ENCODE peak calls at places on chromosomes 3 and 15, in seven cellular contexts. J, A, V, T, B, U and C are unnamed samples.

GRCh38 chr3:632571-633170 is 436.1 kb downstream of the CHL1 start:
- DNase-seq in J (peak), A (peak), V (no peak), T (peak), B (peak), U (peak), C (peak)

GRCh38 chr3:76699846-76700245 is 340.1 kb upstream of the ROBO2 start:
- DNase-seq in J (no peak), A (no peak), V (no peak), T (no peak), B (no peak), U (no peak), C (no peak)

GRCh38 chr15:91524534-91524933 is 329.0 kb upstream of the SLCO3A1 start:
- DNase-seq in J (no peak), A (no peak), V (no peak), T (no peak), B (no peak), U (no peak), C (no peak)

GRCh38 chr3:13556937-13557336 is 8.0 kb downstream of the FBLN2 start:
- DNase-seq in J (no peak), A (no peak), V (no peak), T (no peak), B (no peak), U (no peak), C (no peak)

GRCh38 chr3:27166888-27167287 is 202.3 kb downstream of the NEK10 start:
- DNase-seq in J (no peak), A (no peak), V (no peak), T (peak), B (no peak), U (no peak), C (no peak)

GRCh38 chr3:16050641-16051467 is 123.6 kb upstream of the GALNT15 start:
- DNase-seq in J (no peak), A (no peak), V (no peak), T (no peak), B (no peak), U (no peak), C (no peak)

GRCh38 chr3:42501681-42502428 is 588 bp upstream of the VIPR1 start:
- DNase-seq in J (peak), A (no peak), V (no peak), T (peak), B (peak), U (peak), C (peak)

GRCh38 chr15:41583795-41584194 is 24.8 kb downstream of the TYRO3 start:
- DNase-seq in J (no peak), A (no peak), V (no peak), T (no peak), B (no peak), U (peak), C (no peak)

GRCh38 chr3:134242649-134243637 is 7.7 kb downstream of the RYK start:
- DNase-seq in J (no peak), A (peak), V (no peak), T (no peak), B (no peak), U (peak), C (peak)

GRCh38 chr3:152458725-152459515 is 190.2 kb downstream of the MBNL1 start:
- DNase-seq in J (no peak), A (no peak), V (no peak), T (no peak), B (no peak), U (no peak), C (no peak)

GRCh38 chr3:169945313-169945712 is 21.3 kb upstream of the SEC62 start:
- DNase-seq in J (peak), A (no peak), V (peak), T (no peak), B (no peak), U (no peak), C (no peak)

GRCh38 chr3:23219117-23219516 is 16.0 kb downstream of the UBE2E2 start:
- DNase-seq in J (no peak), A (no peak), V (no peak), T (no peak), B (no peak), U (no peak), C (no peak)

GRCh38 chr3:25376346-25376745 is 51.7 kb upstream of the RARB start:
- DNase-seq in J (no peak), A (no peak), V (no peak), T (no peak), B (no peak), U (no peak), C (no peak)

GRCh38 chr3:182913889-182914288 is 66.4 kb downstream of the DCUN1D1 start:
- DNase-seq in J (no peak), A (no peak), V (peak), T (no peak), B (no peak), U (no peak), C (no peak)

GRCh38 chr3:134874737-134875413 is 79.8 kb downstream of the EPHB1 start:
- DNase-seq in J (no peak), A (no peak), V (no peak), T (no peak), B (no peak), U (peak), C (no peak)

GRCh38 chr3:111473550-111473949 is 68.4 kb upstream of the CD96 start:
- DNase-seq in J (no peak), A (peak), V (no peak), T (no peak), B (peak), U (no peak), C (no peak)

GRCh38 chr3:177459397-177459796 is 262.1 kb upstream of the TBL1XR1 start:
- DNase-seq in J (no peak), A (no peak), V (no peak), T (no peak), B (no peak), U (no peak), C (no peak)

DNA sequence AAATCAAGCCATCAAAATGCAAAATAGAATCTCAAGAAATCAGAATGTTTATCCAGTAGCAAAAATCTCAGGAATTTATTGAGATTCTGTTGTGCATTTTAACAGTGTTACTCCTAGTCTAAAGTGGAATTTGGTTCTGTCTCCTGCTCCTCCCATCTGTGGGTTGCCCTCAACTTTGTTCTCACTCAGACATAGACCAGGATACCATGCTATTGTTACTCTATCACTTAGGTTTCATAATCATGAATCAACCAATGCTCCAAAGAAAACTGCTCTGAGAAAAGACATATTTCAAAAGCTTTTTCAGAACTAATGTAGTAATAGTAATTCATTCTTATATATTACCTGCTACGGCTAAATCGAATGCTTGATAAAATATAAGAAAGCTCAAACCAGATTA is 274.7 kb downstream of the RBMS3 start:
- DNase-seq in J (no peak), A (no peak), V (no peak), T (no peak), B (no peak), U (no peak), C (no peak)
- TF ChIP-seq JUND in J (no peak), A (no peak), V (no peak), T (no peak), B (no peak), U (no peak), C (no peak)

DNA sequence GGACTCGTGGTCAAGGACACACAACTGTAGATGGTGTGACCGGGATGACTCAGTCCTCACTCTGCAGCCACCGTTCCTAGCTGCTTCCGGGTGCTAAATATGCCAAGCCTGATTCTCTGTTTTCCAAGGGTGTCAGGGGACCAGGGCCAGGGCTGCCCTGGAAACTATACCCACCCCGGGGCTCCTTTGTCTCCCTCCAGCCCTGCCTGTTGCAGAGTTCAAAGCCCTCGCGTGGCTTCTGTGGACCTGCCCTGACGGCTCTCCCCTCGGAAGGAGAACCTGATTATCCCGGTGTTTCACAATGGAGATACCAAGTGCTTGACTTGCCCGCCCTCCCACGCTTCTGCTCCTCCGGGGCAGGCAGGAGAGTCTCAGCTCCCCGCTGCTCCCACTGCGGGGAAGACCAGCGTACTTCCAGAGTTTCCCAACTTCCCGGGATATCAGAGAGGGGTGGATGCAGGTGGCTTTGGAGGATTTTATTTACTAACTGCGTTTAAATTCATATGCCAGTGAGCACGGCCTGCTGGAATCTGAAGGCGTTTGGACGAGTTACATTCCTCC is 125.0 kb downstream of the ASB7 start:
- DNase-seq in J (no peak), A (no peak), V (no peak), T (peak), B (peak), U (no peak), C (no peak)
- TF ChIP-seq JUND in J (no peak), A (no peak), V (no peak), T (no peak), B (no peak), U (no peak), C (no peak)

GRCh38 chr3:46228259-46229222 is 13.7 kb upstream of the CCR3 start:
- DNase-seq in J (no peak), A (no peak), V (no peak), T (no peak), B (no peak), U (no peak), C (no peak)
- TF ChIP-seq JUND in J (peak), A (no peak), V (no peak), T (no peak), B (no peak), U (no peak), C (no peak)

GRCh38 chr15:39834256-39834655 is 51.6 kb upstream of the FSIP1 start:
- DNase-seq in J (no peak), A (no peak), V (no peak), T (no peak), B (no peak), U (no peak), C (no peak)
- TF ChIP-seq JUND in J (no peak), A (no peak), V (no peak), T (peak), B (no peak), U (no peak), C (no peak)

GRCh38 chr3:39106281-39107055 is 959 bp downstream of the GORASP1 start:
- DNase-seq in J (no peak), A (no peak), V (no peak), T (peak), B (no peak), U (no peak), C (no peak)
- TF ChIP-seq JUND in J (no peak), A (no peak), V (no peak), T (no peak), B (no peak), U (no peak), C (no peak)

DNA sequence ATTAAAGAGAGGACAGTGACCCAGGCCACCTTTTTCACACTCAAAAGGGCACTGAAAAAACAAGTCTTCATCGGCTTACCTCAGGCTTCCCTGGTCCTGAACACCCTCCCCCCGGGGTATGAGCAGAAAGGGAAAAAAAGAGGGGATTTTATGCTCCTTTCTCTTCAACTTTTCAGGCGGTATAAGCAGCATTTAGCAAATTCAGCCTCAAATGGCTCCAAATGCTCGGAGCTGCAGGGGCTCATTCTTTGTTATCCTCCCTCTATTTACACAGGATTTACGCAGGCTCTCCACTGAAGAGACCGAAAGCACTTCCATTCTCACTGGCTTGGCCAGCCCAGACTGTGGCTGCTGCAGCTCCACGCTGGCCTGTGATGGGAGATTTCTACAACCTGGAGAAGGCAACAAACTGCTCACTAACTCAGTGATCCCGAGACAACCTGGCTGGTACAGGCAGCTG is 54.5 kb downstream of the MEIS2 start:
- DNase-seq in J (no peak), A (no peak), V (no peak), T (no peak), B (peak), U (peak), C (no peak)
- TF ChIP-seq JUND in J (no peak), A (no peak), V (no peak), T (no peak), B (no peak), U (no peak), C (no peak)

GRCh38 chr3:136075816-136076215 is 110.3 kb downstream of the PPP2R3A start:
- DNase-seq in J (no peak), A (no peak), V (no peak), T (no peak), B (no peak), U (no peak), C (no peak)

GRCh38 chr3:136074546-136074945 is 109.0 kb downstream of the PPP2R3A start:
- DNase-seq in J (no peak), A (no peak), V (no peak), T (no peak), B (no peak), U (no peak), C (no peak)

GRCh38 chr3:136078421-136079364 is 113.2 kb downstream of the PPP2R3A start:
- DNase-seq in J (peak), A (no peak), V (no peak), T (peak), B (no peak), U (peak), C (peak)

GRCh38 chr3:136070953-136071949 is 105.7 kb downstream of the PPP2R3A start:
- DNase-seq in J (no peak), A (no peak), V (no peak), T (no peak), B (no peak), U (no peak), C (no peak)

DNA sequence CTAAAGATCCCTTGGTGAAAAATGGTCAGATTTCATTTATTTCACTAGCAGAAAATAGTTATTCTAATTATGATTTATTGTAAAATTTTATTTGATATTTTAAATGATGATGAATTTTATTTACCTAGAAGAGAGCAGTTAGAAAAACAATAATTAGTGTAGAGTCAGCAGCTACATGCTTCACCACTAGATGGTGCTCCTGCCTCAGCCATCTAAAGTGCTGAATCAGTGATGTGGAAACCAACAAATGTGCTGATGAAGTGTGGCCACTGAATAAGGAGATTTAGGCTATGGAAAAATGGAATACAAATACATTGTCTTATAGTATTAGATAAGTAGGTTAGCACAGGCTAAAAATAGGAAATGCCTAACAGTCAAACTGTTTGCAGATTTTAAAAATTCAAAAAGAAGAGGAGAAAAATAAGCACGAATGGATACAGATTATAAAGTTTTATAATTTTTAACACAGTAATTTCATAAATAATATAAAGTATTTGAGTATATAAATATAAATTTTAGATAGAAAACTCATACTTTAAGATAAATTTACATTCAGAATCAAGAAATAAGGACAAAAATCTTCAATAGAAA is 109.8 kb downstream of the PPP2R3A start:
- DNase-seq in J (peak), A (peak), V (peak), T (peak), B (peak), U (peak), C (peak)
- TF ChIP-seq JUND in J (peak), A (no peak), V (no peak), T (no peak), B (no peak), U (no peak), C (no peak)

GRCh38 chr15:71323604-71324003 is 208.3 kb downstream of the THSD4 start:
- DNase-seq in J (no peak), A (no peak), V (no peak), T (no peak), B (no peak), U (no peak), C (no peak)

GRCh38 chr15:71329509-71330260 is 214.4 kb downstream of the THSD4 start:
- DNase-seq in J (no peak), A (peak), V (no peak), T (no peak), B (no peak), U (no peak), C (no peak)

GRCh38 chr15:71329041-71329440 is 213.8 kb downstream of the THSD4 start:
- DNase-seq in J (no peak), A (no peak), V (no peak), T (no peak), B (no peak), U (no peak), C (no peak)

GRCh38 chr15:71328453-71328852 is 213.2 kb downstream of the THSD4 start:
- DNase-seq in J (no peak), A (no peak), V (no peak), T (no peak), B (no peak), U (peak), C (no peak)

DNA sequence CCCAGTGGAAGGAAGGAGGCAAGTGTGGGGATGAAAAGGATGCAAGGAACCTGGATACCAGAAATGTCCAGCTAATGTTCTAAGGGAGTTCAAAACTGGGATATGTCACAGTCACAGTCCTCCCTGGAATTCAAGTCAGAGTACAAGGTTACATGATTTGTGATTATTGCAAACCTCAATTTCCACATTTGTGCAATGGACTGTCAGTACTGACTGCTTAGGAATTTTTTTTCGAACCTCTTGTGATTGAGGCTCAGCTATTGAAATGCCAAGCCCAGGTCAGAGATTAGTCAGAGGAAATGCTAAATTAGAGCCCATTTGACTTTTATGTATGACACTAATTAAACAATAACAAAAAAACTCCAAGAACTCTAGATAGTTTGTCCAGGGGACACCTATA is 210.2 kb downstream of the THSD4 start:
- DNase-seq in J (no peak), A (no peak), V (no peak), T (no peak), B (no peak), U (no peak), C (no peak)
- TF ChIP-seq JUND in J (no peak), A (no peak), V (no peak), T (no peak), B (no peak), U (no peak), C (no peak)

GRCh38 chr3:89851974-89852621 is 744.7 kb downstream of the EPHA3 start:
- DNase-seq in J (no peak), A (no peak), V (no peak), T (peak), B (peak), U (peak), C (peak)
- TF ChIP-seq JUND in J (no peak), A (no peak), V (no peak), T (no peak), B (peak), U (no peak), C (no peak)